ENCODE peak calls at places on chromosome 1, in six cellular contexts. J is kidney tubule cell; Q is stimulated activated CD8-positive, alpha-beta memory T cell treated with anti-CD3 and anti-CD28 coated beads, Interleukin-4, amount 100 ng/mL, for 24 hours; M is activated CD4-positive, alpha-beta T cell treated with anti-CD3 and anti-CD28 coated beads, Interleukin-2, amount 50 U/mL, for 24 hours; K is NT2/D1; B is coronary artery. U is an unnamed sample.

GRCh38 chr1:94993931-94994645 is 67.2 kb upstream of the CNN3 start:
- DNase-seq in J (no peak), Q (no peak), M (no peak), K (no peak), B (no peak), U (peak)

GRCh38 chr1:224707849-224708725 is 92.0 kb downstream of the CNIH3 start:
- DNase-seq in J (peak), Q (no peak), M (no peak), K (no peak), B (no peak), U (peak)

GRCh38 chr1:182259229-182259872 is 132.2 kb downstream of the GLUL start:
- DNase-seq in J (peak), Q (peak), M (no peak), K (no peak), B (no peak), U (peak)

GRCh38 chr1:226946841-226947240 is 6.7 kb downstream of the COQ8A start:
- DNase-seq in J (no peak), Q (no peak), M (no peak), K (no peak), B (peak), U (no peak)

GRCh38 chr1:17212487-17213121 is 7.7 kb downstream of the PADI1 start:
- DNase-seq in J (peak), Q (peak), M (no peak), K (peak), B (no peak), U (peak)

GRCh38 chr1:8880068-8880676 is 1.7 kb upstream of the ENO1 start:
- DNase-seq in J (peak), Q (no peak), M (no peak), K (no peak), B (no peak), U (peak)

GRCh38 chr1:34749983-34750382 is 4.9 kb upstream of the GJB5 start:
- DNase-seq in J (peak), Q (no peak), M (no peak), K (peak), B (no peak), U (no peak)

GRCh38 chr1:176174108-176174507 is 33.0 kb downstream of the COP1 start:
- DNase-seq in J (no peak), Q (no peak), M (no peak), K (no peak), B (no peak), U (no peak)

GRCh38 chr1:21704055-21704660 is 35.0 kb upstream of the RAP1GAP start:
- DNase-seq in J (no peak), Q (no peak), M (no peak), K (no peak), B (no peak), U (no peak)

GRCh38 chr1:2276803-2277580 is 48.9 kb downstream of the SKI start:
- DNase-seq in J (no peak), Q (no peak), M (no peak), K (no peak), B (no peak), U (peak)